ENCODE peak calls at places on chromosomes 7 and 10, in nine cellular contexts. N, R, J, I, H, F, K, M and W are unnamed samples.
A peak's percentile ranks its signal among the peaks of the same experiment; 100 is the strongest.

GRCh38 chr7:30159153-30159552 is 24.4 kb downstream of the MTURN start:
- DNase-seq in N (no peak), H (no peak), M (no peak), J (no peak), R (no peak), I (no peak), F (no peak), K (no peak), W (no peak)

GRCh38 chr7:88758355-88759215 is 915 bp upstream of the ZNF804B start:
- DNase-seq in R (no peak), N (no peak), H (no peak), I (no peak), J (peak; percentile 46), M (peak; percentile 34), F (peak; percentile 14), K (no peak), W (peak; percentile 2)

GRCh38 chr7:3805151-3805550 is 504.1 kb downstream of the SDK1 start:
- DNase-seq in J (no peak), I (no peak), M (no peak), N (peak; percentile 6), K (no peak), F (peak; percentile 17), R (no peak), H (no peak), W (peak; percentile 71)

GRCh38 chr10:98967601-98968000 is 268.1 kb downstream of the HPSE2 start:
- DNase-seq in I (no peak), M (no peak), H (no peak), R (no peak), J (no peak), F (peak; percentile 16), N (no peak), K (no peak), W (peak; percentile 5)

GRCh38 chr10:72097448-72098300 is 9.3 kb upstream of the SPOCK2 start:
- DNase-seq in H (peak; percentile 28), J (no peak), N (peak; percentile 84), M (no peak), K (no peak), R (no peak), I (no peak), F (peak; percentile 97), W (peak; percentile 96)

GRCh38 chr7:90173127-90173844 is 19.0 kb downstream of the STEAP1 start:
- DNase-seq in H (no peak), I (no peak), F (no peak), M (no peak), K (no peak), J (no peak), N (no peak), R (no peak), W (no peak)

GRCh38 chr10:47336387-47337134 is 11.6 kb upstream of the RBP3 start:
- DNase-seq in F (no peak), K (no peak), R (no peak), M (no peak), H (no peak), I (no peak), N (no peak), J (no peak), W (no peak)

GRCh38 chr10:117360016-117360415 is 15.2 kb downstream of the PDZD8 start:
- DNase-seq in K (no peak), R (no peak), I (no peak), N (no peak), F (no peak), M (no peak), J (no peak), H (no peak), W (no peak)

GRCh38 chr10:1410469-1411395 is 326.6 kb downstream of the ADARB2 start:
- DNase-seq in R (no peak), K (no peak), F (no peak), J (no peak), M (no peak), H (no peak), I (no peak), N (no peak), W (no peak)

GRCh38 chr10:59290448-59290847 is 71.9 kb downstream of the FAM13C start:
- DNase-seq in J (no peak), R (no peak), H (no peak), N (no peak), M (no peak), K (no peak), I (no peak), F (no peak), W (no peak)

GRCh38 chr10:12608761-12609160 is 259.4 kb downstream of the CAMK1D start:
- DNase-seq in R (no peak), F (no peak), H (no peak), M (no peak), J (no peak), I (no peak), K (no peak), N (no peak), W (no peak)

GRCh38 chr10:21976739-21977138 is 26.8 kb downstream of the DNAJC1 start:
- DNase-seq in I (no peak), R (no peak), M (no peak), F (no peak), K (no peak), J (no peak), N (no peak), H (no peak), W (no peak)

GRCh38 chr10:33783078-33783477 is 448.6 kb upstream of the NRP1 start:
- DNase-seq in F (no peak), I (no peak), H (no peak), R (no peak), N (no peak), J (no peak), M (no peak), K (no peak), W (no peak)

GRCh38 chr7:27305854-27306253 is 63.3 kb downstream of the EVX1 start:
- DNase-seq in H (no peak), N (no peak), R (no peak), M (no peak), J (no peak), I (no peak), F (no peak), K (no peak), W (no peak)

GRCh38 chr7:31687024-31687423 is at the start of gene PPP1R17:
- DNase-seq in J (no peak), F (no peak), N (no peak), R (peak; percentile 64), H (no peak), K (no peak), I (no peak), M (peak; percentile 60), W (no peak)

GRCh38 chr7:84362828-84363227 is 168.2 kb upstream of the SEMA3A start:
- DNase-seq in M (no peak), J (no peak), F (no peak), K (no peak), R (no peak), H (no peak), I (no peak), N (no peak), W (no peak)

GRCh38 chr10:50522908-50523307 is 100.8 kb downstream of the SGMS1 start:
- DNase-seq in K (no peak), M (no peak), H (no peak), N (no peak), F (no peak), J (no peak), I (no peak), R (no peak), W (no peak)

GRCh38 chr10:60032723-60033122 is 126.4 kb upstream of the CCDC6 start:
- DNase-seq in H (peak; percentile 70), F (peak; percentile 69), R (no peak), M (no peak), K (no peak), N (peak; percentile 13), I (peak; percentile 46), J (peak; percentile 32), W (peak; percentile 66)

GRCh38 chr7:1676550-1677071 is 6.5 kb downstream of the ELFN1 start:
- DNase-seq in R (no peak), F (no peak), K (no peak), J (no peak), H (no peak), I (no peak), M (peak; percentile 8), N (no peak), W (no peak)

GRCh38 chr10:62083868-62084267 is 182.4 kb downstream of the ARID5B start:
- DNase-seq in K (no peak), H (peak; percentile 53), F (peak; percentile 91), J (peak; percentile 26), R (peak; percentile 4), N (peak; percentile 54), I (no peak), M (peak; percentile 75), W (peak; percentile 87)

GRCh38 chr10:84097787-84098353 is 41.4 kb upstream of the GHITM start:
- DNase-seq in N (peak; percentile 5), M (no peak), J (no peak), I (no peak), K (no peak), F (peak; percentile 62), R (no peak), H (no peak), W (peak; percentile 53)

GRCh38 chr10:79038104-79038840 is 30.5 kb upstream of the ZMIZ1 start:
- DNase-seq in I (no peak), M (no peak), N (no peak), K (no peak), J (no peak), R (no peak), H (no peak), F (no peak), W (no peak)

GRCh38 chr10:131730771-131731497 is 169.9 kb upstream of the PPP2R2D start:
- DNase-seq in I (no peak), N (no peak), M (no peak), R (no peak), H (no peak), K (no peak), J (no peak), F (no peak), W (no peak)

GRCh38 chr7:137772748-137773147 is 74.0 kb downstream of the DGKI start:
- DNase-seq in I (no peak), K (no peak), H (no peak), F (peak; percentile 55), N (peak; percentile 88), J (no peak), M (no peak), R (no peak), W (peak; percentile 64)

GRCh38 chr10:70622981-70623844 is 20.7 kb upstream of the PRF1 start:
- DNase-seq in M (no peak), H (no peak), F (peak; percentile 69), J (no peak), K (no peak), R (no peak), N (no peak), I (no peak), W (peak; percentile 36)

GRCh38 chr10:124693801-124694416 is 50.3 kb downstream of the FAM53B start:
- DNase-seq in K (no peak), M (peak; percentile 56), H (no peak), F (no peak), I (peak; percentile 57), J (no peak), R (no peak), N (no peak), W (no peak)

GRCh38 chr7:157676456-157677255 is 339.9 kb downstream of the DNAJB6 start:
- DNase-seq in J (no peak), R (no peak), K (no peak), M (no peak), F (no peak), H (no peak), I (peak; percentile 19), N (no peak), W (no peak)

GRCh38 chr10:79056736-79057391 is 11.9 kb upstream of the ZMIZ1 start:
- DNase-seq in M (no peak), K (no peak), H (no peak), R (no peak), J (no peak), N (no peak), I (peak; percentile 19), F (no peak), W (no peak)

GRCh38 chr7:19798986-19799385 is 25.6 kb upstream of the TMEM196 start:
- DNase-seq in K (no peak), J (no peak), I (no peak), F (no peak), R (no peak), M (no peak), H (no peak), N (no peak), W (no peak)

GRCh38 chr7:115125312-115125711 is 203.4 kb downstream of the MDFIC start:
- DNase-seq in K (no peak), N (no peak), J (no peak), F (no peak), M (no peak), R (no peak), H (no peak), I (no peak), W (no peak)

GRCh38 chr7:2138146-2138765 is 94.5 kb downstream of the MAD1L1 start:
- DNase-seq in N (no peak), I (peak; percentile 55), H (no peak), R (no peak), K (peak; percentile 9), M (no peak), J (no peak), F (no peak), W (no peak)